ENCODE peak calls at places on chromosome 9, in seven cellular contexts. D is IMR-90, I is neuronal stem cell, X is trophoblast cell, C is mesendoderm, T is H1, U is mesenchymal stem cell. O is an unnamed sample.
A peak's percentile ranks its signal among the peaks of the same experiment; 100 is the strongest.

GRCh38 chr9:14910178-14910805 is at the start of gene FREM1:
- DNase-seq in D (no peak), I (peak; percentile 48), X (peak; percentile 16), C (peak; percentile 89), T (no peak), U (peak; percentile 65), O (peak; percentile 74)

GRCh38 chr9:130522233-130522808 is 57.1 kb upstream of the FUBP3 start:
- DNase-seq in D (no peak), I (no peak), X (no peak), C (peak; percentile 88), T (no peak), U (peak; percentile 19), O (peak; percentile 89)

GRCh38 chr9:126299706-126300276 is 26.8 kb upstream of the MVB12B start:
- DNase-seq in D (no peak), I (no peak), X (no peak), C (no peak), T (no peak), U (no peak), O (no peak)

GRCh38 chr9:80387828-80388227 is 816.1 kb downstream of the TLE4 start:
- DNase-seq in D (no peak), I (no peak), X (no peak), C (no peak), T (no peak), U (no peak), O (no peak)

GRCh38 chr9:70873506-70873905 is 247.9 kb downstream of the TRPM3 start:
- DNase-seq in D (no peak), I (no peak), X (no peak), C (no peak), T (no peak), U (no peak), O (no peak)

GRCh38 chr9:98429613-98430012 is 174.2 kb upstream of the TBC1D2 start:
- DNase-seq in D (peak; percentile 80), I (no peak), X (no peak), C (peak; percentile 50), T (no peak), U (peak; percentile 32), O (no peak)

GRCh38 chr9:105205787-105206511 is 38.5 kb upstream of the SLC44A1 start:
- DNase-seq in D (peak; percentile 94), I (no peak), X (peak; percentile 43), C (no peak), T (no peak), U (no peak), O (no peak)

GRCh38 chr9:15271403-15271802 is 35.6 kb downstream of the TTC39B start:
- DNase-seq in D (no peak), I (no peak), X (no peak), C (no peak), T (no peak), U (no peak), O (no peak)

GRCh38 chr9:120221844-120222243 is 358.1 kb downstream of the CDK5RAP2 start:
- DNase-seq in D (no peak), I (no peak), X (no peak), C (peak; percentile 67), T (no peak), U (no peak), O (peak; percentile 64)

GRCh38 chr9:124553738-124554137 is 46.5 kb upstream of the NR5A1 start:
- DNase-seq in D (peak; percentile 94), I (no peak), X (peak; percentile 73), C (no peak), T (no peak), U (peak; percentile 49), O (no peak)

DNA sequence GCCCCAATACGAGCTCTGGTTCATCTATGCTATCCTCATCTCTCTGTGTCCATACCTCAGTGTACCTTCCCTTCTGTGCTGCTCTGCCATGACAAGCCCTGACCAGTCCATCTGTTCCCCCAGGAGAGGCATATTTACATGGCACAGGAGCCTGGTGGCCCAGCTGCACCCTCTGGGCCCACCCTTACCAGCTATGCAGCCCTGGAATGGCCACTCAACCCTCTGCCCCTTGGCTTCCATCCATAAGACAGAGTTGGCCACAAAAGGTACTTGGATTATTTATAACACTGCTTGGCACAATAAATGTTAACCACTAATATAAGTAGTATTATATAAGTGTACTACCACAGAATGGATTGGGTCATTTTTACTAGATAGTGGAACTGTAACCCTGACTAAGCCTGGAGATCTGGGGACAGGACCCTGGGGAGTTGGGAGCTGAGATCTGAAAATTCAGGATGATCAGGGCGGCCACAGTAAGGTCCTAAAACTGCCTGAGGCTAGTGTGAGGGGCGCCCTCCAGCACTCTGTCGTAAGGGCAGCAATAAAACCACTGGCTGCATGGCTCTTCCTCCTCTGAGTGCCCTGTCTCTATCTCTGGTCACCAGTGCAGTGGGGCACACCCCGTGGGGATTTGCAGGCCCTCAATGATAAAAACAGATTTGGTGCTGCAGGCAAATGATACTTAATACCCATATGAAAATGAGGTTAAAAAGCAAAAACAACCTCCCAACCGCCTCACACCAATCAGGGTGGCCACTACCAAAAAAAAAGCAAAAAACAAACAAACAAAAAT is 65.8 kb downstream of the SEMA4D start:
- DNase-seq in D (no peak), I (no peak), X (peak; percentile 32), C (no peak), T (no peak), U (no peak), O (no peak)
- H3K9ac ChIP-seq in D (no peak overlapping the region), I (no peak overlapping the region), X (no peak overlapping the region), C (no peak overlapping the region), T (no peak overlapping the region), U (no peak overlapping the region), O (no peak overlapping the region)

GRCh38 chr9:81665514-81665838 is 23.9 kb downstream of the TLE1 start:
- DNase-seq in D (no peak), I (no peak), X (no peak), C (peak; percentile 85), T (no peak), U (peak; percentile 77), O (peak; percentile 65)
- H2BK5ac ChIP-seq in D (no peak overlapping the region), I (no peak overlapping the region), X (no peak overlapping the region), C (no peak overlapping the region), T (no peak overlapping the region), U (no peak overlapping the region), O (no peak overlapping the region)

DNA sequence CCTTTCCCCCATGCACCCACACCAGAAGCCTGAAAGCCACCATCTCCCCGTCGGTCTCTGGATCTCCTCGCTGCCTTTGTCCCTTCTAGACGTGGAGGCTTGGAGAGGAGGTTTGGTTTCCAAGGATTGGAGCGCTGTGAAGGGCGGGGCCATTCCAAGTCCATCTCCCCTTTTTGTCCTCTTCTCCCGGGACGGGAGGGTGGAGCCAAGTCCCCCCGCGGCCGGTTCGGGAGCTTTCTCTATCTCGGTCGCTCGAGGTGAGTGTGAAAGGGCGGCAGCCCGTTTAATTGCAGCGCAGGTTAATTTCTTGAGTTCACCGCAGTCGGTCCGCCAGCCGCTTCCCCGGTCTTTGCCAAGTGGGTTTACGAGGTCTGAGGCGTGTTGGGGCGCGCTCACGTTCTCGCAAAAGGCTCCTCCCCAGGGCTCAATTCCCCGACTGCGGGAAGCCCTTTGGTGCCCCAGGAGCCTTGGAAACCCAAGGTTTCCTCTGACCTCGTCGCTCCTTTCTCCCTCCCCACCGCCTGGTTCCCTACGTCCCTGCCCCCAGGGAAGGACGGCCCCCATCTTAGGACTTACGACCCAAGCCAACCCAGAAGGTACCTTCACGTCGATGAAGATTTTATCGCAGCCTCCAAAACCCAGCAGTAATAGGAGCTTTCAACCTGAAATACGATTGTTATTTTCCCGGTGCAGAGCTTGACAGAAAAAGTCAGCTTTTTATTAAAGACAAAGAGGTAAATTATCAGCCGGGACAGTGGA is 2.8 kb upstream of the ZNF462 start:
- DNase-seq in D (no peak), I (peak; percentile 60), X (peak; percentile 62), C (peak; percentile 92), T (no peak), U (peak; percentile 63), O (peak; percentile 86)
- H3K9ac ChIP-seq in D (peak overlapping the region; percentile 80), I (peak overlapping the region; percentile 87), X (peak overlapping the region; percentile 91), C (peak overlapping the region; percentile 89), T (peak overlapping the region; percentile 82), U (peak overlapping the region; percentile 91), O (peak overlapping the region; percentile 87)

DNA sequence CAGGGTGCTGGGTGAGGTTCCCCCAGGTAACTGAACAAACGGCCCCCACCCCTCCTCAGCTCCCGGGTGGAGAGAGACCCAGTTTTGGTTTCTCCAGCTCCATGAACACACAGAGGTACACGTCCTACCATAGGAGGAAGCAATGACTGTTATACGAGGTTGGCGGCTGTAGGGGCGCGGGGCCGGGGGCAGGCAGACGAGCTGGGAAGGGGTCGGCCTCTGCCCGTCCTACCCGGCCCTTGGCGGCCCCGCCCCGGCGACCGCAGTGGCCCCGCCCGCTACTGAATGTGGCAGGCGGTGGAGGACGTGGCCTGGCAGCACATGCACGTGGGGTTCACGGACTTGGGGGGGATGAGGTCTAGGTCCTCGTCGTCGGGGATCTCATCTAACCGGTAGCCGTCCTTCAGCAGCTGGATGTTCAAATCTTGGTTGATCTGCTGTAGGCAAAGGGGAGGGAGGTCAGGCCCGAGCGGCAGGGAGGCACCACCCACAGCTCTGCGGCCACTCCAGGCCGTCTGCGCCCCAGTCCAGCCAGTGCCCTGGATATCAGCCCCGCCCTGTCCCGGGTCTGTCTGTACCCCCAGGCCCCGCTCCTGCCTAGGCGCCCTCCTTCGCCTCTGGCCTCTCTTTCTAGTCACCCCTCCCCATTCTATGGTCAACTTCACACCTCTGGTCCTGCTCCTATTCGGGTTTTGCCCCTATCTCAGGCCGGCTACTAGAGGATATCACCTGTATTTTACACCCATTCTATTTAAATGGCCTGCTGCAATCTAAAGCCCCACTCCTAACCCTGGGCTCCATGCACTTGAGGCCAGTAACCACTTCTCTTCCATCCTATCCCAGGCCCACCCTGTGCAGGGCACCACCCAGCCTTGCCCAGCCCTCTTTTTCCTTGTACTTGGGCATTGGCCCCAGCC is 24.2 kb upstream of the MYORG start:
- DNase-seq in D (no peak), I (no peak), X (no peak), C (peak; percentile 55), T (no peak), U (no peak), O (no peak)
- H2BK5ac ChIP-seq in D (no peak overlapping the region), I (no peak overlapping the region), X (no peak overlapping the region), C (no peak overlapping the region), T (no peak overlapping the region), U (no peak overlapping the region), O (no peak overlapping the region)

GRCh38 chr9:135888126-135888765 is 19.1 kb downstream of the CAMSAP1 start:
- DNase-seq in D (no peak), I (no peak), X (no peak), C (no peak), T (no peak), U (no peak), O (no peak)

GRCh38 chr9:135886147-135886981 is 21.0 kb downstream of the CAMSAP1 start:
- DNase-seq in D (no peak), I (no peak), X (peak; percentile 77), C (no peak), T (no peak), U (peak; percentile 86), O (no peak)

GRCh38 chr9:135887021-135887507 is 20.3 kb downstream of the CAMSAP1 start:
- DNase-seq in D (peak; percentile 45), I (no peak), X (no peak), C (no peak), T (no peak), U (peak; percentile 51), O (no peak)

GRCh38 chr9:135888766-135889394 is 18.5 kb downstream of the CAMSAP1 start:
- DNase-seq in D (no peak), I (no peak), X (no peak), C (no peak), T (no peak), U (no peak), O (no peak)

DNA sequence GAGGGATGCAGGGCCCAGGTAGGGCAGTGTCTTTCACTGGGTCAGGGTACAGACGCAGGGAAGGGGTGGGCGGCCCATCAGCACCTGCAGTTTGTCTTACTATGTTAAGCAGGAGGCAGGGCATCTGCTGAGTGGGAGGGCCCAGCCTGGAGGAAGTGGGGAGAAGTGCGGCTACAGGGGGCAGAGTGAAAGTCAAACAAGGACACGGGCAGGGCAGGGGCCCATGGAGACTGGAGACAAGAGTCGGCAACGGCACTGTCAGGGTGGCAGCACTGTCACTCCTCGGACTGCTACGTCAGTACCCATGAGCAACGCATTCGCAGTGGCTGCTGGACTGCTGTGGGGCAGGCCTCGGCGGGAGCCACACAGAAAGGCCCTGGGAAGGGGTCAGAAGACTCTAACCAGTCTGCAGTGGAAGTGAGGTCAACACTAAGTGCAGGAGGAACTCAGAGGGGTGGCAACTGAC is 19.7 kb downstream of the CAMSAP1 start:
- DNase-seq in D (no peak), I (no peak), X (no peak), C (peak; percentile 66), T (no peak), U (no peak), O (peak; percentile 81)
- H3K9ac ChIP-seq in D (no peak overlapping the region), I (peak overlapping the region; percentile 61), X (no peak overlapping the region), C (peak overlapping the region; percentile 37), T (no peak overlapping the region), U (no peak overlapping the region), O (no peak overlapping the region)

O was measured in H9.